ENCODE peak calls at places on chromosome 16, in six cellular contexts. One of them, this sample, is unnamed.

GRCh38 chr16:89565506-89566372 is 5.3 kb downstream of the RPL13 start:
- DNase-seq in H1: no peak
- DNase-seq in WTC11: peak
- DNase-seq in HepG2: peak
- DNase-seq in K562: peak
- DNase-seq in GM12878: no peak
- DNase-seq in this sample: peak

GRCh38 chr16:55249361-55249760 is 74.6 kb upstream of the IRX6 start:
- DNase-seq in H1: no peak
- DNase-seq in WTC11: no peak
- DNase-seq in HepG2: no peak
- DNase-seq in K562: no peak
- DNase-seq in GM12878: no peak
- DNase-seq in this sample: no peak

GRCh38 chr16:89704281-89704680 is 2.8 kb upstream of the SPATA2L start:
- DNase-seq in H1: no peak
- DNase-seq in WTC11: no peak
- DNase-seq in HepG2: no peak
- DNase-seq in K562: no peak
- DNase-seq in GM12878: no peak
- DNase-seq in this sample: no peak

GRCh38 chr16:2027024-2028010 is 615 bp downstream of the NHERF2 start:
- DNase-seq in H1: no peak
- DNase-seq in WTC11: no peak
- DNase-seq in HepG2: peak
- DNase-seq in K562: no peak
- DNase-seq in GM12878: no peak
- DNase-seq in this sample: no peak

GRCh38 chr16:15672514-15673167 is 22.6 kb downstream of the NDE1 start:
- DNase-seq in H1: no peak
- DNase-seq in WTC11: no peak
- DNase-seq in HepG2: peak
- DNase-seq in K562: peak
- DNase-seq in GM12878: no peak
- DNase-seq in this sample: peak

GRCh38 chr16:11056090-11056988 is 112.0 kb downstream of the CLEC16A start:
- DNase-seq in H1: no peak
- DNase-seq in WTC11: no peak
- DNase-seq in HepG2: peak
- DNase-seq in K562: no peak
- DNase-seq in GM12878: no peak
- DNase-seq in this sample: no peak

GRCh38 chr16:11078812-11079459 is 134.6 kb downstream of the CLEC16A start:
- DNase-seq in H1: no peak
- DNase-seq in WTC11: no peak
- DNase-seq in HepG2: no peak
- DNase-seq in K562: no peak
- DNase-seq in GM12878: no peak
- DNase-seq in this sample: no peak

GRCh38 chr16:69244336-69244735 is 57.4 kb downstream of the SNTB2 start:
- DNase-seq in H1: no peak
- DNase-seq in WTC11: no peak
- DNase-seq in HepG2: no peak
- DNase-seq in K562: no peak
- DNase-seq in GM12878: no peak
- DNase-seq in this sample: no peak

GRCh38 chr16:9837481-9837880 is 344.7 kb downstream of the GRIN2A start:
- DNase-seq in H1: no peak
- DNase-seq in WTC11: no peak
- DNase-seq in HepG2: no peak
- DNase-seq in K562: no peak
- DNase-seq in GM12878: no peak
- DNase-seq in this sample: no peak

GRCh38 chr16:30761427-30761927 is 385 bp downstream of the CFAP119 start:
- DNase-seq in H1: no peak
- DNase-seq in WTC11: peak
- DNase-seq in HepG2: no peak
- DNase-seq in K562: peak
- DNase-seq in GM12878: no peak
- DNase-seq in this sample: peak

GRCh38 chr16:15653227-15653626 is 3.2 kb downstream of the NDE1 start:
- DNase-seq in H1: no peak
- DNase-seq in WTC11: no peak
- DNase-seq in HepG2: peak
- DNase-seq in K562: no peak
- DNase-seq in GM12878: no peak
- DNase-seq in this sample: no peak

GRCh38 chr16:89360760-89361435 is 129.5 kb downstream of the ANKRD11 start:
- DNase-seq in H1: no peak
- DNase-seq in WTC11: no peak
- DNase-seq in HepG2: no peak
- DNase-seq in K562: no peak
- DNase-seq in GM12878: peak
- DNase-seq in this sample: no peak

GRCh38 chr16:88634141-88634993 is 4.0 kb upstream of the IL17C start:
- DNase-seq in H1: no peak
- DNase-seq in WTC11: peak
- DNase-seq in HepG2: no peak
- DNase-seq in K562: peak
- DNase-seq in GM12878: peak
- DNase-seq in this sample: peak

GRCh38 chr16:88368994-88369393 is 13.8 kb upstream of the ZNF469 start:
- DNase-seq in H1: no peak
- DNase-seq in WTC11: peak
- DNase-seq in HepG2: no peak
- DNase-seq in K562: no peak
- DNase-seq in GM12878: no peak
- DNase-seq in this sample: no peak

GRCh38 chr16:78931267-78932060 is 669.1 kb downstream of the MAF start:
- DNase-seq in H1: no peak
- DNase-seq in WTC11: no peak
- DNase-seq in HepG2: no peak
- DNase-seq in K562: no peak
- DNase-seq in GM12878: no peak
- DNase-seq in this sample: no peak

GRCh38 chr16:66842765-66843164 is 1.4 kb upstream of the CA7 start:
- DNase-seq in H1: no peak
- DNase-seq in WTC11: no peak
- DNase-seq in HepG2: no peak
- DNase-seq in K562: no peak
- DNase-seq in GM12878: no peak
- DNase-seq in this sample: no peak

GRCh38 chr16:75340715-75341500 is 89.5 kb upstream of the BCAR1 start:
- DNase-seq in H1: peak
- DNase-seq in WTC11: no peak
- DNase-seq in HepG2: no peak
- DNase-seq in K562: no peak
- DNase-seq in GM12878: no peak
- DNase-seq in this sample: peak

GRCh38 chr16:59341368-59341767 is 607.3 kb upstream of the GOT2 start:
- DNase-seq in H1: no peak
- DNase-seq in WTC11: no peak
- DNase-seq in HepG2: no peak
- DNase-seq in K562: peak
- DNase-seq in GM12878: no peak
- DNase-seq in this sample: peak

GRCh38 chr16:72458035-72458434 is 286.1 kb upstream of the PMFBP1 start:
- DNase-seq in H1: no peak
- DNase-seq in WTC11: no peak
- DNase-seq in HepG2: no peak
- DNase-seq in K562: no peak
- DNase-seq in GM12878: no peak
- DNase-seq in this sample: no peak

GRCh38 chr16:49596699-49597291 is 223.2 kb downstream of the C16orf78 start:
- DNase-seq in H1: no peak
- DNase-seq in WTC11: no peak
- DNase-seq in HepG2: no peak
- DNase-seq in K562: no peak
- DNase-seq in GM12878: no peak
- DNase-seq in this sample: no peak

GRCh38 chr16:19162085-19162484 is 6.0 kb upstream of the SYT17 start:
- DNase-seq in H1: no peak
- DNase-seq in WTC11: no peak
- DNase-seq in HepG2: no peak
- DNase-seq in K562: no peak
- DNase-seq in GM12878: no peak
- DNase-seq in this sample: no peak
- TF ChIP-seq CREB1 in H1: no peak
- TF ChIP-seq CREB1 in WTC11: no peak
- TF ChIP-seq CREB1 in HepG2: no peak
- TF ChIP-seq CREB1 in K562: no peak
- TF ChIP-seq CREB1 in GM12878: no peak
- TF ChIP-seq CREB1 in this sample: no peak

GRCh38 chr16:65667013-65667578 is 545.2 kb upstream of the CDH11 start:
- DNase-seq in H1: no peak
- DNase-seq in WTC11: no peak
- DNase-seq in HepG2: peak
- DNase-seq in K562: peak
- DNase-seq in GM12878: no peak
- DNase-seq in this sample: peak
- TF ChIP-seq CREB1 in H1: no peak
- TF ChIP-seq CREB1 in WTC11: no peak
- TF ChIP-seq CREB1 in HepG2: no peak
- TF ChIP-seq CREB1 in K562: no peak
- TF ChIP-seq CREB1 in GM12878: no peak
- TF ChIP-seq CREB1 in this sample: no peak

GRCh38 chr16:13435415-13435814 is 484.5 kb upstream of the ERCC4 start:
- DNase-seq in H1: no peak
- DNase-seq in WTC11: no peak
- DNase-seq in HepG2: no peak
- DNase-seq in K562: no peak
- DNase-seq in GM12878: no peak
- DNase-seq in this sample: no peak

GRCh38 chr16:13439766-13440165 is 480.2 kb upstream of the ERCC4 start:
- DNase-seq in H1: no peak
- DNase-seq in WTC11: no peak
- DNase-seq in HepG2: no peak
- DNase-seq in K562: no peak
- DNase-seq in GM12878: no peak
- DNase-seq in this sample: no peak

GRCh38 chr16:13438064-13438463 is 481.9 kb upstream of the ERCC4 start:
- DNase-seq in H1: no peak
- DNase-seq in WTC11: no peak
- DNase-seq in HepG2: no peak
- DNase-seq in K562: no peak
- DNase-seq in GM12878: peak
- DNase-seq in this sample: no peak

GRCh38 chr16:13435873-13436474 is 484.0 kb upstream of the ERCC4 start:
- DNase-seq in H1: no peak
- DNase-seq in WTC11: no peak
- DNase-seq in HepG2: no peak
- DNase-seq in K562: peak
- DNase-seq in GM12878: no peak
- DNase-seq in this sample: peak

GRCh38 chr16:13436641-13437423 is 483.1 kb upstream of the ERCC4 start:
- DNase-seq in H1: no peak
- DNase-seq in WTC11: no peak
- DNase-seq in HepG2: peak
- DNase-seq in K562: peak
- DNase-seq in GM12878: peak
- DNase-seq in this sample: no peak
- TF ChIP-seq CREB1 in H1: no peak
- TF ChIP-seq CREB1 in WTC11: no peak
- TF ChIP-seq CREB1 in HepG2: peak
- TF ChIP-seq CREB1 in K562: no peak
- TF ChIP-seq CREB1 in GM12878: no peak
- TF ChIP-seq CREB1 in this sample: no peak

GRCh38 chr16:57284206-57284951 is at the start of gene PLLP:
- DNase-seq in H1: no peak
- DNase-seq in WTC11: peak
- DNase-seq in HepG2: no peak
- DNase-seq in K562: peak
- DNase-seq in GM12878: no peak
- DNase-seq in this sample: peak
- TF ChIP-seq CREB1 in H1: no peak
- TF ChIP-seq CREB1 in WTC11: peak
- TF ChIP-seq CREB1 in HepG2: no peak
- TF ChIP-seq CREB1 in K562: peak
- TF ChIP-seq CREB1 in GM12878: no peak
- TF ChIP-seq CREB1 in this sample: no peak

GRCh38 chr16:23357761-23358290 is 55.7 kb downstream of the SCNN1B start:
- DNase-seq in H1: no peak
- DNase-seq in WTC11: no peak
- DNase-seq in HepG2: no peak
- DNase-seq in K562: no peak
- DNase-seq in GM12878: no peak
- DNase-seq in this sample: no peak

GRCh38 chr16:23359092-23359760 is 57.1 kb downstream of the SCNN1B start:
- DNase-seq in H1: no peak
- DNase-seq in WTC11: no peak
- DNase-seq in HepG2: no peak
- DNase-seq in K562: no peak
- DNase-seq in GM12878: no peak
- DNase-seq in this sample: no peak

GRCh38 chr16:23367564-23367963 is 65.5 kb downstream of the SCNN1B start:
- DNase-seq in H1: no peak
- DNase-seq in WTC11: no peak
- DNase-seq in HepG2: no peak
- DNase-seq in K562: no peak
- DNase-seq in GM12878: no peak
- DNase-seq in this sample: no peak

GRCh38 chr16:23365602-23366240 is 63.6 kb downstream of the SCNN1B start:
- DNase-seq in H1: no peak
- DNase-seq in WTC11: no peak
- DNase-seq in HepG2: no peak
- DNase-seq in K562: no peak
- DNase-seq in GM12878: peak
- DNase-seq in this sample: peak

DNA sequence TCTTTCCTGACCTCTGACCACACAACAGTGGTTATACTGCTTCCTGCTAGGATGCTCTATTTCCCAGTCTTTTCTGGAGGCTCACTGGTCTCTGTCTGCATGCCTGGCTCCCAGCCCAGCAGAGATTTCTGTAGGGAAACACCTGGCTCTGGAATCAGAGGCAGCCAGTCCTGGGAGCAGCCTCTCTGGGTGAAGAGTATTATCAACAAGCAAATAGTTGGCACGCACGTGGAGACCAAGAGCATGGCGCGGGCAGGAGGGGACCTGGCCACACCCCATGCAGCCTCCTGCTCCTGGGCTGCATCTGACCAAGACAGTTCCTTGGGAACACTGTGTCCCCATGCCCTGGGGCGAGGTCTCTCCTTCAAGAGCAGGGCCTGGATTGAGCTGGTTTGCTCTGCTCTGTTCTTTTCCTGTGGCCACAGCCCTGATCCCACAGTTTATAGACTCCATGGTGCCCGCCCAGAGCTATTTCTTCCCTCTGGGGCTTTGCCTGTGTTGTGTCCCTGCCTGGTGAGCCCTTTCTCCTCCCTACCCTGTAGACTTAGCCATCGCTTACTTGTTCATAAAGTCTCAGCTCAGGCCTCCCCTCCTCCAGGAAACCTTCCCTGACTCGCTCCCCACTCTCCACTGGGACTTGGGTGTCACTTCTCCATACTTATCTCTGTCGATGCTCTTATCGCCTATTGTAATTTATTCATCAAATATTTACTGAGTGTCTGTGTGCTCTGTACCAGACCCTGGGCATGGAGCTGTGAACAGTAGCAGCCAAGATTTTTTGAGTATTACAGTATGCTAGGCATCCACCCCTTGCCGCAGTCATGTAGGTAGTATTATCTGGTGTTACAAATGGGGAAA is 60.6 kb downstream of the SCNN1B start:
- DNase-seq in H1: no peak
- DNase-seq in WTC11: no peak
- DNase-seq in HepG2: no peak
- DNase-seq in K562: no peak
- DNase-seq in GM12878: no peak
- DNase-seq in this sample: no peak
- TF ChIP-seq CREB1 in H1: no peak
- TF ChIP-seq CREB1 in WTC11: no peak
- TF ChIP-seq CREB1 in HepG2: no peak
- TF ChIP-seq CREB1 in K562: no peak
- TF ChIP-seq CREB1 in GM12878: no peak
- TF ChIP-seq CREB1 in this sample: no peak